ENCODE peak calls at places on chromosomes 11 and 22, in five cellular contexts. Z, B, L, J and G are unnamed samples.

GRCh38 chr11:120196857-120197253 is 14.0 kb upstream of the OAF start:
- DNase-seq in Z (no peak), B (no peak), L (no peak), J (no peak), G (no peak)

GRCh38 chr11:5910521-5910920 is 17.5 kb downstream of the OR52E5 start:
- DNase-seq in Z (no peak), B (no peak), L (no peak), J (no peak), G (no peak)

GRCh38 chr11:26947379-26947844 is 46.5 kb upstream of the FIBIN start:
- DNase-seq in Z (no peak), B (no peak), L (peak; percentile 86), J (peak; percentile 87), G (no peak)

GRCh38 chr11:64743591-64744543 is at the start of gene RASGRP2:
- DNase-seq in Z (peak; percentile 84), B (no peak), L (peak; percentile 88), J (no peak), G (no peak)

GRCh38 chr11:614091-614582 is 1.6 kb downstream of the IRF7 start:
- DNase-seq in Z (no peak), B (no peak), L (no peak), J (no peak), G (no peak)

GRCh38 chr11:125946712-125947418 is 1.0 kb downstream of the VSIG10L2 start:
- DNase-seq in Z (no peak), B (no peak), L (peak; percentile 62), J (peak; percentile 64), G (no peak)

GRCh38 chr11:83671295-83671694 is 385.1 kb upstream of the CCDC90B start:
- DNase-seq in Z (no peak), B (no peak), L (no peak), J (no peak), G (no peak)

GRCh38 chr11:61152816-61153592 is 8.2 kb downstream of the VPS37C start:
- DNase-seq in Z (no peak), B (peak; percentile 97), L (no peak), J (no peak), G (no peak)

GRCh38 chr11:8930456-8931175 is 2.1 kb downstream of the C11orf16 start:
- DNase-seq in Z (no peak), B (no peak), L (no peak), J (no peak), G (no peak)

GRCh38 chr11:122267602-122268001 is 151.6 kb upstream of the BLID start:
- DNase-seq in Z (no peak), B (no peak), L (no peak), J (no peak), G (no peak)

GRCh38 chr22:44639891-44640617 is 62.0 kb upstream of the PRR5 start:
- DNase-seq in Z (no peak), B (no peak), L (no peak), J (no peak), G (no peak)

GRCh38 chr22:50317178-50317577 is 9.6 kb downstream of the DENND6B start:
- DNase-seq in Z (no peak), B (peak; percentile 47), L (no peak), J (no peak), G (no peak)

GRCh38 chr11:78961938-78962701 is 387.5 kb upstream of the NARS2 start:
- DNase-seq in Z (no peak), B (no peak), L (no peak), J (no peak), G (peak; percentile 69)

GRCh38 chr11:131666617-131667016 is 296.2 kb downstream of the NTM start:
- DNase-seq in Z (no peak), B (no peak), L (no peak), J (no peak), G (no peak)

GRCh38 chr11:94793822-94794221 is 25.7 kb downstream of the AMOTL1 start:
- DNase-seq in Z (no peak), B (peak; percentile 71), L (no peak), J (no peak), G (no peak)

GRCh38 chr11:44096360-44097188 is 1.1 kb downstream of the EXT2 start:
- DNase-seq in Z (no peak), B (peak; percentile 86), L (no peak), J (no peak), G (no peak)

GRCh38 chr22:45970709-45971388 is 6.1 kb downstream of the WNT7B start:
- DNase-seq in Z (no peak), B (no peak), L (no peak), J (no peak), G (no peak)

GRCh38 chr22:38345782-38346181 is 28.5 kb upstream of the CSNK1E start:
- DNase-seq in Z (no peak), B (no peak), L (peak; percentile 46), J (peak; percentile 60), G (no peak)

GRCh38 chr11:5737672-5738071 is 1.4 kb downstream of the OR56B1 start:
- DNase-seq in Z (no peak), B (no peak), L (no peak), J (no peak), G (no peak)

GRCh38 chr11:16335236-16335962 is 20.9 kb downstream of the SOX6 start:
- DNase-seq in Z (no peak), B (no peak), L (no peak), J (no peak), G (no peak)

GRCh38 chr11:124467376-124468061 is 22.0 kb upstream of the OR8B8 start:
- DNase-seq in Z (no peak), B (no peak), L (no peak), J (no peak), G (no peak)

GRCh38 chr11:126764221-126764620 is 236.3 kb downstream of the KIRREL3 start:
- DNase-seq in Z (no peak), B (no peak), L (no peak), J (no peak), G (no peak)

GRCh38 chr22:28817919-28818859 is 17.8 kb upstream of the XBP1 start:
- DNase-seq in Z (peak; percentile 59), B (peak; percentile 94), L (no peak), J (no peak), G (no peak)

GRCh38 chr22:49355206-49355920 is 472.3 kb downstream of the BRD1 start:
- DNase-seq in Z (no peak), B (no peak), L (peak; percentile 65), J (peak; percentile 79), G (no peak)

GRCh38 chr22:41022470-41023298 is 69.7 kb upstream of the EP300 start:
- DNase-seq in Z (peak; percentile 89), B (peak; percentile 68), L (peak; percentile 94), J (peak; percentile 95), G (peak; percentile 32)

GRCh38 chr11:74754507-74755255 is 6.0 kb downstream of the RNF169 start:
- DNase-seq in Z (no peak), B (peak; percentile 99), L (no peak), J (no peak), G (no peak)

GRCh38 chr11:32464078-32464477 is 28.7 kb upstream of the WT1 start:
- DNase-seq in Z (no peak), B (peak; percentile 31), L (no peak), J (no peak), G (no peak)

GRCh38 chr22:29002603-29003002 is 59.0 kb downstream of the C22orf31 start:
- DNase-seq in Z (no peak), B (no peak), L (no peak), J (no peak), G (no peak)

GRCh38 chr11:36105743-36106581 is 162.1 kb downstream of the LDLRAD3 start:
- DNase-seq in Z (no peak), B (no peak), L (no peak), J (no peak), G (no peak)

GRCh38 chr11:111059726-111060125 is 185.8 kb upstream of the POU2AF2 start:
- DNase-seq in Z (no peak), B (peak; percentile 53), L (no peak), J (no peak), G (no peak)

GRCh38 chr11:68549789-68550484 is 89.4 kb downstream of the PPP6R3 start:
- DNase-seq in Z (no peak), B (no peak), L (no peak), J (no peak), G (no peak)

GRCh38 chr11:62588966-62589637 is 2.2 kb downstream of the TUT1 start:
- DNase-seq in Z (no peak), B (no peak), L (no peak), J (no peak), G (no peak)
- TF ChIP-seq CTCF in Z (no peak), B (peak; percentile 69), L (no peak), J (peak; percentile 45), G (peak; percentile 31)

DNA sequence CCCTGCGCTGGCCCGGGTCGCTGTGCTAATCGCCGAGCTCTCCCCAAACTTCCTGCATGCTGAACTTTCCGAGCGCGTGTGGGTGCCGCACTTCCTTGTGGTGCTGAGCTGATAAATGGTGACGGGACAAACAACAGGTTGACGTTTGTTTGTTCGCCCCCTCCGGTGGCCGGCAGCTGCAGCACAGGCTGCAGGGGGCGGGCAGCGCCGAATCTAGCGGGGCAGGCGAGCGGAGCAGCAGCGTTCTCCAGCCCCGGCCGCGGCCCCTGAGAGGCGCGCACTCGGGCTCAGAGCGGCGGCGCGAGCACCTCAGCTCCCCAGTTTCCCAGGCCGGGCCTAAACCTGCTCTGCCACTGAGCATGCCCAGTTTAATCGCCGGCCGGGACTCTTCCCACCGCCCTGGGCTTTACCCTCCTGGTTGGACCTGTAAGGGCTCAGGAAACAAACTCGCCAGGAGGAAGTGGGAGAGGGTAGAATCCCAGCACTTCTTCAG is at the start of gene PDGFD:
- DNase-seq in Z (peak; percentile 58), B (peak; percentile 76), L (peak; percentile 78), J (peak; percentile 85), G (no peak)
- TF ChIP-seq CTCF in Z (peak; percentile 18), B (peak; percentile 61), L (peak; percentile 13), J (peak; percentile 56), G (no peak)

GRCh38 chr22:30026751-30027150 is 53.5 kb upstream of the HORMAD2 start:
- DNase-seq in Z (no peak), B (no peak), L (no peak), J (no peak), G (no peak)
- TF ChIP-seq CTCF in Z (no peak), B (no peak), L (no peak), J (no peak), G (no peak)

GRCh38 chr11:88352139-88352538 is 14.6 kb upstream of the CTSC start:
- DNase-seq in Z (no peak), B (peak; percentile 67), L (no peak), J (no peak), G (no peak)

GRCh38 chr11:88354909-88355308 is 17.4 kb upstream of the CTSC start:
- DNase-seq in Z (no peak), B (no peak), L (no peak), J (no peak), G (no peak)

GRCh38 chr11:88353386-88353785 is 15.8 kb upstream of the CTSC start:
- DNase-seq in Z (no peak), B (no peak), L (no peak), J (no peak), G (no peak)

GRCh38 chr11:88355887-88356286 is 18.4 kb upstream of the CTSC start:
- DNase-seq in Z (no peak), B (no peak), L (no peak), J (no peak), G (no peak)

DNA sequence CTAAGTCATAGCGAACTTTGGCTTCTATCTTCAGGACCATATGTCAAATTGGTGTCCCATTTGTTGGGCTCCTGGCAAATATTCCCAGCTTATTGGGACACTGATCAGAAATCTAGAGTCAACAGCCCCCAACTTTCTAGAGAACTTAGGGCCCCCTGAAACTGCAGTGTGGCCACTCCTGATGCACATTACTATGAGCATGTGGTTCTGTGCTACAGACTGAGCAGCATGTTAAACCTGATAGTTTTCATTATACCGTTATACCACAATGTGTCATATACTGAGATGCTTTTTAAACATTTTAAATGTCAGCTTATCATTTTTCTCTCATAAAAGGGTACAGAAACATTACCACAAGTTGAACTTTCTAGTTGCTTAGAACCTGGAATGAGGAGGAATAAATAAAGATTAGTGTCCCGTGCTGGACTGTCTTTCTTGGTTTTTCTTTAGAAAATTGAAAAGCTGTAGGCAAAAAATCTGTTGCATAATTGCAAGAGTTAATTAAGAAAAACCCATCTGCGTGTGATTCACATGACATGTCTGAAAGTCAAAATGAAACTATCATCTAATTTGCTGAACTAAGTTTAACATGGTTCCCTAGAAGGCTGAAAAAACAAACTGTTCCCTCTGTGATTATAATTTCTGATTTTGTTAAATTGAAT is 16.4 kb upstream of the CTSC start:
- DNase-seq in Z (no peak), B (no peak), L (no peak), J (no peak), G (no peak)
- TF ChIP-seq CTCF in Z (no peak), B (no peak), L (no peak), J (no peak), G (no peak)